ENCODE peak calls at places on chromosomes 3 and 15, in seven cellular contexts. R is heart left ventricle, D is Peyer's patch, J is uterus, U is sigmoid colon, Q is A549, X is tibial nerve. O is an unnamed sample.

GRCh38 chr15:84822774-84823579 is 5.8 kb downstream of the ALPK3 start:
- DNase-seq in R (no peak), D (no peak), J (no peak), U (peak; percentile 74), Q (no peak), X (no peak), O (peak; percentile 50)

GRCh38 chr3:134446800-134447199 is 39.0 kb downstream of the ANAPC13 start:
- DNase-seq in R (no peak), D (no peak), J (no peak), U (no peak), Q (no peak), X (no peak), O (no peak)

GRCh38 chr3:12797124-12797891 is 828 bp downstream of the CAND2 start:
- DNase-seq in R (no peak), D (no peak), J (no peak), U (no peak), Q (no peak), X (no peak), O (no peak)

GRCh38 chr3:96996009-96996408 is 181.6 kb downstream of the EPHA6 start:
- DNase-seq in R (no peak), D (no peak), J (no peak), U (no peak), Q (no peak), X (no peak), O (no peak)

GRCh38 chr3:197521277-197522182 is 34.2 kb downstream of the BDH1 start:
- DNase-seq in R (no peak), D (no peak), J (no peak), U (no peak), Q (no peak), X (no peak), O (no peak)

GRCh38 chr3:132723024-132723462 is 834 bp upstream of the NPHP3 start:
- DNase-seq in R (no peak), D (no peak), J (no peak), U (no peak), Q (peak; percentile 17), X (no peak), O (no peak)

GRCh38 chr3:149310796-149311534 is 22.5 kb downstream of the TM4SF18 start:
- DNase-seq in R (no peak), D (no peak), J (no peak), U (no peak), Q (no peak), X (no peak), O (no peak)

GRCh38 chr3:191236635-191237034 is 37.6 kb downstream of the OSTN start:
- DNase-seq in R (no peak), D (no peak), J (no peak), U (no peak), Q (no peak), X (no peak), O (no peak)

GRCh38 chr3:185361920-185362319 is 1.0 kb upstream of the MAP3K13 start:
- DNase-seq in R (no peak), D (no peak), J (no peak), U (no peak), Q (no peak), X (no peak), O (no peak)

GRCh38 chr3:37068031-37068430 is 74.7 kb downstream of the MLH1 start:
- DNase-seq in R (no peak), D (no peak), J (no peak), U (no peak), Q (no peak), X (no peak), O (no peak)

GRCh38 chr15:58985443-58985842 is 2.0 kb upstream of the RNF111 start:
- DNase-seq in R (no peak), D (no peak), J (peak; percentile 64), U (peak; percentile 83), Q (no peak), X (no peak), O (peak; percentile 92)

GRCh38 chr3:149494759-149495580 is 20.5 kb downstream of the TM4SF4 start:
- DNase-seq in R (no peak), D (no peak), J (no peak), U (no peak), Q (no peak), X (no peak), O (no peak)

GRCh38 chr3:32392530-32393302 is 1.1 kb downstream of the CMTM7 start:
- DNase-seq in R (peak; percentile 61), D (peak; percentile 50), J (peak; percentile 65), U (peak; percentile 83), Q (peak; percentile 14), X (no peak), O (peak; percentile 92)

GRCh38 chr15:88020806-88021205 is 235.7 kb downstream of the NTRK3 start:
- DNase-seq in R (no peak), D (no peak), J (no peak), U (no peak), Q (no peak), X (no peak), O (no peak)

GRCh38 chr15:48888836-48889235 is 10.9 kb downstream of the EID1 start:
- DNase-seq in R (no peak), D (no peak), J (no peak), U (no peak), Q (no peak), X (no peak), O (no peak)

GRCh38 chr3:194277547-194278091 is 73.5 kb downstream of the CPN2 start:
- DNase-seq in R (peak; percentile 55), D (no peak), J (peak; percentile 78), U (peak; percentile 90), Q (no peak), X (no peak), O (peak; percentile 89)

GRCh38 chr3:68535782-68536181 is 396.6 kb downstream of the TAFA4 start:
- DNase-seq in R (no peak), D (no peak), J (no peak), U (no peak), Q (no peak), X (no peak), O (no peak)

DNA sequence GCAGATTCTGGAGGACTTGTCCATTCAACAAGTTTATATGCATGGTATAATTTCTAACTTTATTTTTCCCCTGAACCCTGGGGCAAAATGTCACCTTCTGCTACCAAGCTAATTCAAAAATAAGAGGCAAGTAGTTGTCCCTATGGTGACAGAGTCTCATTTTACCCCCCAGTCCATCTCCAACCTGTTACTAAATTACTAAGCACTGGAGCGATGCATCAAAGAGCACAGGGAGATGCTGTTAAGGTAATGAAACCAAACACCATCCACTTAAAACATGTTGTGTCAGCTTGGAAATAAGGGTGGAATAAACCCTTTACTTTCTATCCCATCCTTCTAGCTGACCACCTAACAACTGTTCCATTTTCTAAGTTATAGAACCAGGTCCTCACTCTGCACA is 417.4 kb upstream of the ATP11B start:
- DNase-seq in R (no peak), D (no peak), J (no peak), U (no peak), Q (no peak), X (no peak), O (no peak)
- TF ChIP-seq CTCF in R (no peak), D (no peak), J (no peak), U (no peak), Q (no peak), X (no peak), O (no peak)

GRCh38 chr3:49469037-49469875 is 811 bp upstream of the DAG1 start:
- DNase-seq in R (peak; percentile 90), D (no peak), J (peak; percentile 76), U (peak; percentile 93), Q (peak; percentile 48), X (peak; percentile 38), O (peak; percentile 59)
- TF ChIP-seq POLR2A in R (no peak), D (no peak), J (no peak), U (no peak), Q (no peak), X (no peak), O (no peak)

GRCh38 chr3:71585891-71586809 is 2.6 kb upstream of the FOXP1 start:
- DNase-seq in R (no peak), D (no peak), J (peak; percentile 33), U (no peak), Q (no peak), X (no peak), O (no peak)
- H3K4me3 ChIP-seq in R (no peak overlapping the region), D (no peak overlapping the region), J (no peak overlapping the region), U (no peak overlapping the region), Q (no peak overlapping the region), X (no peak overlapping the region), O (no peak overlapping the region)

GRCh38 chr15:24976932-24977331 is 22.1 kb downstream of the SNRPN start:
- DNase-seq in R (no peak), D (no peak), J (no peak), U (no peak), Q (no peak), X (no peak), O (no peak)
- TF ChIP-seq CTCF in R (no peak), D (no peak), J (no peak), U (no peak), Q (no peak), X (no peak), O (no peak)

GRCh38 chr3:14460342-14461005 is 58.1 kb downstream of the SLC6A6 start:
- DNase-seq in R (peak; percentile 84), D (no peak), J (peak; percentile 60), U (peak; percentile 81), Q (no peak), X (peak; percentile 36), O (no peak)
- TF ChIP-seq POLR2A in R (no peak), D (no peak), J (no peak), U (no peak), Q (no peak), X (no peak), O (no peak)